ENCODE peak calls at places on chromosome 5, in four cellular contexts. M, R, W and Z are unnamed samples.

GRCh38 chr5:32020271-32020670 is 153.8 kb downstream of the GOLPH3 start:
- DNase-seq in W (no peak), R (peak), M (no peak), Z (no peak)

GRCh38 chr5:171707441-171707790 is 78.2 kb upstream of the SMIM23 start:
- DNase-seq in R (no peak), W (no peak), M (no peak), Z (no peak)

GRCh38 chr5:25458628-25459027 is 813.9 kb upstream of the CDH10 start:
- DNase-seq in M (peak), R (no peak), W (no peak), Z (peak)

GRCh38 chr5:179260324-179261070 is 84.8 kb downstream of the ADAMTS2 start:
- DNase-seq in W (peak), R (no peak), M (no peak), Z (no peak)

GRCh38 chr5:147188200-147189108 is 46.4 kb upstream of the STK32A start:
- DNase-seq in M (peak), W (peak), R (no peak), Z (peak)

GRCh38 chr5:1747803-1748085 is 51.9 kb downstream of the MRPL36 start:
- DNase-seq in W (no peak), M (no peak), R (no peak), Z (no peak)

GRCh38 chr5:91306497-91306896 is 76.6 kb downstream of the ARRDC3 start:
- DNase-seq in W (no peak), M (no peak), R (no peak), Z (no peak)

GRCh38 chr5:134130239-134130945 is 15.9 kb downstream of the TCF7 start:
- DNase-seq in M (no peak), R (no peak), W (no peak), Z (no peak)

GRCh38 chr5:683619-684481 is 9.3 kb downstream of the TPPP start:
- DNase-seq in R (no peak), W (no peak), M (no peak), Z (no peak)

GRCh38 chr5:172834570-172835245 is 657 bp downstream of the ERGIC1 start:
- DNase-seq in R (no peak), M (peak), W (peak), Z (no peak)

GRCh38 chr5:14665949-14666741 is 1.6 kb downstream of the OTULIN start:
- DNase-seq in R (no peak), W (peak), M (no peak), Z (peak)

GRCh38 chr5:174625591-174626365 is 98.6 kb upstream of the MSX2 start:
- DNase-seq in M (no peak), R (no peak), W (no peak), Z (no peak)

GRCh38 chr5:122870219-122870856 is 24.9 kb downstream of the SNX24 start:
- DNase-seq in W (no peak), M (no peak), R (no peak), Z (no peak)

GRCh38 chr5:35963381-35963843 is 25.0 kb upstream of the CAPSL start:
- DNase-seq in W (peak), R (no peak), M (peak), Z (no peak)

GRCh38 chr5:104139840-104140239 is 577.3 kb upstream of the NUDT12 start:
- DNase-seq in R (no peak), W (no peak), M (no peak), Z (no peak)
- TF ChIP-seq CHD2 in R (no peak), W (no peak), M (no peak), Z (no peak)

DNA sequence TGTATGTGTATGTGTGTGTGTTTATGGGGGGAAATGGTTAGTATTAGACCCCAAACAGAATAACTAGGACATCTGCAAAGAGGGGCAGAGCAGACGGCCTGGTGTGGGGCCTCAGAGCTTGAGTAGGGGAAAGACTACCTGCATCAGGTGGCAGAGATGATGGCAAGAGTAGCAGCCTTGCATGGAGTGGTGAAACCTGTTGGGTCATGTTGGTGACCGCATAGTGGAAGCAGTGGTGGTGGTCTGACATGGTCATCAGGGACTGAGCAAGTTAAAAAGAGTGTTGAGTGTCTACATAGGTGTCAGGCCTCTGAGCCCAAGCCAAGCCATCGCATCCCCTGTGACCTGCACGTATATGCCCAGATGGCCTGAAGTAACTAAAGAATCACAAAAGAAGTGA is 153.2 kb downstream of the FGF10 start:
- DNase-seq in R (no peak), W (no peak), M (no peak), Z (no peak)
- TF ChIP-seq RCOR1 in R (no peak), W (no peak), M (no peak), Z (no peak)

GRCh38 chr5:79578876-79579275 is 33.4 kb upstream of the TENT2 start:
- DNase-seq in M (no peak), R (no peak), W (no peak), Z (no peak)
- TF ChIP-seq RAD21 in M (no peak), R (no peak), W (no peak), Z (no peak)

GRCh38 chr5:62256161-62257017 is 49.6 kb upstream of the KIF2A start:
- DNase-seq in W (peak), R (no peak), M (no peak), Z (no peak)
- TF ChIP-seq CHD2 in W (peak), R (no peak), M (no peak), Z (no peak)

GRCh38 chr5:6687501-6687900 is 25.7 kb upstream of the TENT4A start:
- DNase-seq in R (no peak), W (no peak), M (no peak), Z (no peak)

GRCh38 chr5:6686501-6686900 is 26.7 kb upstream of the TENT4A start:
- DNase-seq in R (no peak), M (no peak), W (no peak), Z (no peak)

GRCh38 chr5:6684075-6684474 is 29.2 kb upstream of the TENT4A start:
- DNase-seq in R (no peak), M (no peak), W (no peak), Z (no peak)

GRCh38 chr5:6683241-6683640 is 30.0 kb upstream of the TENT4A start:
- DNase-seq in R (no peak), M (no peak), W (no peak), Z (no peak)

GRCh38 chr5:6686916-6687409 is 26.3 kb upstream of the TENT4A start:
- DNase-seq in R (no peak), W (no peak), M (no peak), Z (no peak)
- TF ChIP-seq RCOR1 in R (no peak), W (no peak), M (no peak), Z (no peak)

DNA sequence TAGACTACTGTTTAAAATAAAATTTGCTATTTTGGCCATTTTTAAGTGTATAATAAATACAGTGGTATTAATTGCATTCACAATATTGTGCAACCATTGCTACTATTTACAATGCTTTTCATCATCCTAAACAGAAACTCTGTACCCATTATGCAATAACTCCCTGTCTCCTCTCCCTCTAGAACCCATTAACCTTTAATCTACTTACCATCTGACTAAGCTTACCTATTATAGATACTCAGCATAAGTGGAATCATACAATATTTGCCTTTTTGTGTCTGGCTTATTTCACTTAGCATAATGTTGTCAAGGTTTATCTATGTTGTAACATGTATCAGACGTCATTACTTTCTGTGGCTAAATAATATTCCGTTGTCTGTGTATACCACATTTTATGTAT is 25.9 kb downstream of the CD14 start:
- DNase-seq in R (no peak), W (no peak), M (no peak), Z (no peak)
- TF ChIP-seq RAD21 in R (no peak), W (no peak), M (no peak), Z (no peak)

GRCh38 chr5:75550597-75550996 is 38.9 kb downstream of the POLK start:
- DNase-seq in W (no peak), R (no peak), M (no peak), Z (no peak)
- TF ChIP-seq CHD2 in W (no peak), R (no peak), M (no peak), Z (no peak)

GRCh38 chr5:154072782-154073171 is 34.0 kb downstream of the MFAP3 start:
- DNase-seq in M (no peak), R (no peak), W (no peak), Z (no peak)

GRCh38 chr5:154081246-154081645 is 42.5 kb downstream of the MFAP3 start:
- DNase-seq in W (no peak), M (no peak), R (no peak), Z (no peak)

GRCh38 chr5:154078305-154078704 is 39.5 kb downstream of the MFAP3 start:
- DNase-seq in W (peak), M (no peak), R (no peak), Z (no peak)

GRCh38 chr5:154076240-154076922 is 37.6 kb downstream of the MFAP3 start:
- DNase-seq in W (no peak), R (no peak), M (no peak), Z (no peak)

DNA sequence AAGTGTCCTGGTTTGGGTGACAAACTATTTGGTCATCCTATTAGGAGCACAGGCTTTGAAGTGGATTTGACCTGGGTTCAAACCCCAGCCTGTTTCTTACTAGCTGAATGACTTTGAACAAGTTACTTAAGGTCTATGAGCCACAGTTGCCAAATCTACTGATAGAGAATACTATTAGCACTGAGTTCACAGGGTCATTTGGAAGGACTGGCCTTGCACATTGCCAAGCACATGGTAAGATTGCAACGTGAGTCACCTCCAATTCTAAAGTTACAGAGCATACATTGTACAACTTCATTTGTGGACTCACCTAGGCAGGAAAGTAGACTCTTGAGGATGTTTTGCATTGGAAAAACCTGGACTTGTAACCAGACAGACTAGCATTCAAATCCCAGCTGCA is 38.9 kb downstream of the MFAP3 start:
- DNase-seq in W (no peak), M (no peak), R (no peak), Z (no peak)
- TF ChIP-seq RCOR1 in W (no peak), M (no peak), R (no peak), Z (no peak)